ENCODE peak calls at places on chromosomes 6 and 20, in five cellular contexts. I is HS-27A, U is AG09319, P is fibroblast of mammary gland, C is pulmonary artery endothelial cell. L is an unnamed sample.

GRCh38 chr6:98529364-98529763 is 305.0 kb upstream of the POU3F2 start:
- DNase-seq in C (no peak), P (no peak), I (no peak), U (no peak), L (no peak)

GRCh38 chr20:43571771-43572170 is 12.9 kb downstream of the SGK2 start:
- DNase-seq in I (no peak), U (no peak), P (no peak), C (no peak), L (no peak)

GRCh38 chr6:137339929-137340559 is 120.9 kb upstream of the IFNGR1 start:
- DNase-seq in C (no peak), P (no peak), I (no peak), U (no peak), L (no peak)

GRCh38 chr6:149190228-149190831 is 127.2 kb upstream of the TAB2 start:
- DNase-seq in U (no peak), C (peak; percentile 4), P (peak; percentile 26), I (no peak), L (peak; percentile 32)

GRCh38 chr6:154615483-154616025 is 105.1 kb upstream of the CNKSR3 start:
- DNase-seq in C (no peak), I (peak; percentile 11), P (peak; percentile 22), U (no peak), L (no peak)

GRCh38 chr6:150134280-150134920 is 8.4 kb upstream of the PPP1R14C start:
- DNase-seq in C (no peak), P (no peak), I (no peak), U (no peak), L (no peak)

GRCh38 chr6:35449287-35449881 is 2.8 kb upstream of the FANCE start:
- DNase-seq in U (peak; percentile 45), P (peak; percentile 71), C (no peak), I (no peak), L (peak; percentile 78)

GRCh38 chr20:57008217-57008616 is 258.2 kb downstream of the BMP7 start:
- DNase-seq in U (no peak), P (no peak), I (no peak), C (no peak), L (no peak)

GRCh38 chr20:39775110-39775509 is 813.0 kb downstream of the DHX35 start:
- DNase-seq in U (peak; percentile 74), I (no peak), P (peak; percentile 98), C (no peak), L (no peak)

GRCh38 chr6:24910331-24910849 is 25.4 kb downstream of the RIPOR2 start:
- DNase-seq in C (no peak), P (no peak), U (no peak), I (no peak), L (no peak)

GRCh38 chr6:25009351-25009750 is 73.6 kb upstream of the RIPOR2 start:
- DNase-seq in C (no peak), P (no peak), U (no peak), I (no peak), L (no peak)

GRCh38 chr6:152147269-152147668 is 339.8 kb downstream of the ESR1 start:
- DNase-seq in U (no peak), I (no peak), C (no peak), P (no peak), L (no peak)

GRCh38 chr6:63740709-63741108 is 105.1 kb downstream of the PHF3 start:
- DNase-seq in I (peak; percentile 40), C (peak; percentile 37), U (peak; percentile 25), P (peak; percentile 91), L (peak; percentile 87)

GRCh38 chr6:158337332-158337731 is 25.1 kb downstream of the TULP4 start:
- DNase-seq in C (no peak), P (no peak), U (no peak), I (no peak), L (no peak)

GRCh38 chr6:158660331-158660730 is 10.5 kb downstream of the SYTL3 start:
- DNase-seq in I (no peak), U (no peak), C (no peak), P (peak; percentile 32), L (peak; percentile 30)

GRCh38 chr6:166206066-166206465 is 38.4 kb upstream of the TBXT start:
- DNase-seq in U (no peak), P (peak; percentile 53), I (no peak), C (no peak), L (no peak)

GRCh38 chr6:392441-393390 is 1.2 kb downstream of the IRF4 start:
- DNase-seq in I (no peak), C (no peak), P (peak; percentile 8), U (no peak), L (no peak)

GRCh38 chr6:144294016-144294415 is 8.9 kb downstream of the UTRN start:
- DNase-seq in U (peak; percentile 43), P (peak; percentile 86), I (peak; percentile 81), C (peak; percentile 40), L (peak; percentile 76)

GRCh38 chr6:1242021-1242420 is 69.9 kb upstream of the FOXQ1 start:
- DNase-seq in P (no peak), U (no peak), I (no peak), C (no peak), L (no peak)

GRCh38 chr6:6699741-6700367 is 111.3 kb downstream of the LY86 start:
- DNase-seq in C (no peak), I (peak; percentile 23), U (peak; percentile 88), P (peak; percentile 97), L (peak; percentile 86)

L was measured in lung microvascular endothelial cell.